ENCODE peak calls at places on chromosome 2, in nine cellular contexts. One of them, this sample, is unnamed.

GRCh38 chr2:235944591-235944990 is 223.6 kb downstream of the GBX2 start:
- DNase-seq in adipocyte: no peak
- DNase-seq in H7: no peak
- DNase-seq in nucleus accumbens: no peak
- DNase-seq in T-helper 9 cell: no peak
- DNase-seq in frontal cortex: no peak
- DNase-seq in hypothalamus: no peak
- DNase-seq in RWPE1: no peak
- DNase-seq in lower leg skin: no peak
- DNase-seq in this sample: no peak

GRCh38 chr2:48248251-48248933 is 281.6 kb upstream of the STON1 start:
- DNase-seq in adipocyte: peak
- DNase-seq in H7: peak
- DNase-seq in nucleus accumbens: no peak
- DNase-seq in T-helper 9 cell: no peak
- DNase-seq in frontal cortex: peak
- DNase-seq in hypothalamus: no peak
- DNase-seq in RWPE1: peak
- DNase-seq in lower leg skin: no peak
- DNase-seq in this sample: no peak

GRCh38 chr2:241659150-241659739 is 21.8 kb downstream of the ATG4B start:
- DNase-seq in adipocyte: peak
- DNase-seq in H7: peak
- DNase-seq in nucleus accumbens: peak
- DNase-seq in T-helper 9 cell: no peak
- DNase-seq in frontal cortex: peak
- DNase-seq in hypothalamus: peak
- DNase-seq in RWPE1: peak
- DNase-seq in lower leg skin: no peak
- DNase-seq in this sample: no peak

GRCh38 chr2:136324966-136325365 is 207.0 kb upstream of the CXCR4 start:
- DNase-seq in adipocyte: no peak
- DNase-seq in H7: no peak
- DNase-seq in nucleus accumbens: no peak
- DNase-seq in T-helper 9 cell: no peak
- DNase-seq in frontal cortex: no peak
- DNase-seq in hypothalamus: no peak
- DNase-seq in RWPE1: no peak
- DNase-seq in lower leg skin: no peak
- DNase-seq in this sample: no peak

GRCh38 chr2:234747833-234748559 is 203.8 kb upstream of the SH3BP4 start:
- DNase-seq in adipocyte: no peak
- DNase-seq in H7: no peak
- DNase-seq in nucleus accumbens: no peak
- DNase-seq in T-helper 9 cell: no peak
- DNase-seq in frontal cortex: no peak
- DNase-seq in hypothalamus: no peak
- DNase-seq in RWPE1: no peak
- DNase-seq in lower leg skin: no peak
- DNase-seq in this sample: no peak

GRCh38 chr2:26401739-26402541 is at the start of gene DRC1:
- DNase-seq in adipocyte: peak
- DNase-seq in H7: peak
- DNase-seq in nucleus accumbens: peak
- DNase-seq in T-helper 9 cell: no peak
- DNase-seq in frontal cortex: peak
- DNase-seq in hypothalamus: peak
- DNase-seq in RWPE1: peak
- DNase-seq in lower leg skin: no peak
- DNase-seq in this sample: peak

GRCh38 chr2:61456070-61456745 is 14.7 kb downstream of the USP34 start:
- DNase-seq in adipocyte: peak
- DNase-seq in H7: no peak
- DNase-seq in nucleus accumbens: no peak
- DNase-seq in T-helper 9 cell: no peak
- DNase-seq in frontal cortex: no peak
- DNase-seq in hypothalamus: no peak
- DNase-seq in RWPE1: no peak
- DNase-seq in lower leg skin: no peak
- DNase-seq in this sample: no peak

GRCh38 chr2:455913-456312 is 168.0 kb upstream of the ALKAL2 start:
- DNase-seq in adipocyte: no peak
- DNase-seq in H7: no peak
- DNase-seq in nucleus accumbens: no peak
- DNase-seq in T-helper 9 cell: no peak
- DNase-seq in frontal cortex: no peak
- DNase-seq in hypothalamus: no peak
- DNase-seq in RWPE1: no peak
- DNase-seq in lower leg skin: no peak
- DNase-seq in this sample: no peak

GRCh38 chr2:112768432-112768831 is 4.0 kb upstream of the CKAP2L start:
- DNase-seq in adipocyte: peak
- DNase-seq in H7: no peak
- DNase-seq in nucleus accumbens: no peak
- DNase-seq in T-helper 9 cell: no peak
- DNase-seq in frontal cortex: no peak
- DNase-seq in hypothalamus: no peak
- DNase-seq in RWPE1: no peak
- DNase-seq in lower leg skin: no peak
- DNase-seq in this sample: no peak

GRCh38 chr2:165902929-165903328 is 50.6 kb downstream of the TTC21B start:
- DNase-seq in adipocyte: peak
- DNase-seq in H7: no peak
- DNase-seq in nucleus accumbens: no peak
- DNase-seq in T-helper 9 cell: no peak
- DNase-seq in frontal cortex: no peak
- DNase-seq in hypothalamus: no peak
- DNase-seq in RWPE1: peak
- DNase-seq in lower leg skin: no peak
- DNase-seq in this sample: no peak

GRCh38 chr2:73063909-73064875 is 7.3 kb downstream of the SFXN5 start:
- DNase-seq in adipocyte: peak
- DNase-seq in H7: peak
- DNase-seq in nucleus accumbens: no peak
- DNase-seq in T-helper 9 cell: no peak
- DNase-seq in frontal cortex: no peak
- DNase-seq in hypothalamus: no peak
- DNase-seq in RWPE1: peak
- DNase-seq in lower leg skin: no peak
- DNase-seq in this sample: no peak

GRCh38 chr2:27705851-27706622 is 42.3 kb downstream of the SLC4A1AP start:
- DNase-seq in adipocyte: peak
- DNase-seq in H7: no peak
- DNase-seq in nucleus accumbens: no peak
- DNase-seq in T-helper 9 cell: no peak
- DNase-seq in frontal cortex: no peak
- DNase-seq in hypothalamus: no peak
- DNase-seq in RWPE1: peak
- DNase-seq in lower leg skin: peak
- DNase-seq in this sample: peak

GRCh38 chr2:215796160-215796559 is 217.2 kb downstream of the MREG start:
- DNase-seq in adipocyte: peak
- DNase-seq in H7: no peak
- DNase-seq in nucleus accumbens: no peak
- DNase-seq in T-helper 9 cell: no peak
- DNase-seq in frontal cortex: no peak
- DNase-seq in hypothalamus: no peak
- DNase-seq in RWPE1: no peak
- DNase-seq in lower leg skin: no peak
- DNase-seq in this sample: no peak

GRCh38 chr2:105496271-105496670 is 97.4 kb upstream of the FHL2 start:
- DNase-seq in adipocyte: no peak
- DNase-seq in H7: no peak
- DNase-seq in nucleus accumbens: no peak
- DNase-seq in T-helper 9 cell: no peak
- DNase-seq in frontal cortex: no peak
- DNase-seq in hypothalamus: no peak
- DNase-seq in RWPE1: no peak
- DNase-seq in lower leg skin: no peak
- DNase-seq in this sample: no peak

GRCh38 chr2:215803150-215803549 is 210.2 kb downstream of the MREG start:
- DNase-seq in adipocyte: no peak
- DNase-seq in H7: no peak
- DNase-seq in nucleus accumbens: no peak
- DNase-seq in T-helper 9 cell: no peak
- DNase-seq in frontal cortex: no peak
- DNase-seq in hypothalamus: no peak
- DNase-seq in RWPE1: no peak
- DNase-seq in lower leg skin: no peak
- DNase-seq in this sample: no peak

GRCh38 chr2:71932780-71933466 is 214.7 kb downstream of the CYP26B1 start:
- DNase-seq in adipocyte: no peak
- DNase-seq in H7: no peak
- DNase-seq in nucleus accumbens: no peak
- DNase-seq in T-helper 9 cell: no peak
- DNase-seq in frontal cortex: no peak
- DNase-seq in hypothalamus: no peak
- DNase-seq in RWPE1: no peak
- DNase-seq in lower leg skin: no peak
- DNase-seq in this sample: no peak

GRCh38 chr2:45330617-45331016 is 280.4 kb downstream of the SRBD1 start:
- DNase-seq in adipocyte: peak
- DNase-seq in H7: no peak
- DNase-seq in nucleus accumbens: no peak
- DNase-seq in T-helper 9 cell: no peak
- DNase-seq in frontal cortex: no peak
- DNase-seq in hypothalamus: no peak
- DNase-seq in RWPE1: no peak
- DNase-seq in lower leg skin: no peak
- DNase-seq in this sample: no peak

GRCh38 chr2:45331034-45331786 is 279.9 kb downstream of the SRBD1 start:
- DNase-seq in adipocyte: no peak
- DNase-seq in H7: no peak
- DNase-seq in nucleus accumbens: no peak
- DNase-seq in T-helper 9 cell: no peak
- DNase-seq in frontal cortex: no peak
- DNase-seq in hypothalamus: no peak
- DNase-seq in RWPE1: no peak
- DNase-seq in lower leg skin: no peak
- DNase-seq in this sample: no peak

GRCh38 chr2:20634430-20635095 is 16.3 kb downstream of the HS1BP3 start:
- DNase-seq in adipocyte: peak
- DNase-seq in H7: no peak
- DNase-seq in nucleus accumbens: no peak
- DNase-seq in T-helper 9 cell: no peak
- DNase-seq in frontal cortex: no peak
- DNase-seq in hypothalamus: no peak
- DNase-seq in RWPE1: peak
- DNase-seq in lower leg skin: no peak
- DNase-seq in this sample: no peak

GRCh38 chr2:9519250-9519649 is 36.4 kb downstream of the ADAM17 start:
- DNase-seq in adipocyte: no peak
- DNase-seq in H7: no peak
- DNase-seq in nucleus accumbens: no peak
- DNase-seq in T-helper 9 cell: no peak
- DNase-seq in frontal cortex: no peak
- DNase-seq in hypothalamus: no peak
- DNase-seq in RWPE1: no peak
- DNase-seq in lower leg skin: no peak
- DNase-seq in this sample: no peak

GRCh38 chr2:63048367-63049171 is 2.1 kb upstream of the OTX1 start:
- DNase-seq in adipocyte: no peak
- DNase-seq in H7: peak
- DNase-seq in nucleus accumbens: no peak
- DNase-seq in T-helper 9 cell: no peak
- DNase-seq in frontal cortex: no peak
- DNase-seq in hypothalamus: no peak
- DNase-seq in RWPE1: no peak
- DNase-seq in lower leg skin: no peak
- DNase-seq in this sample: no peak

GRCh38 chr2:203360833-203361430 is 32.7 kb downstream of the ABI2 start:
- DNase-seq in adipocyte: no peak
- DNase-seq in H7: no peak
- DNase-seq in nucleus accumbens: no peak
- DNase-seq in T-helper 9 cell: no peak
- DNase-seq in frontal cortex: no peak
- DNase-seq in hypothalamus: no peak
- DNase-seq in RWPE1: no peak
- DNase-seq in lower leg skin: no peak
- DNase-seq in this sample: no peak

GRCh38 chr2:64067326-64067725 is 48.1 kb upstream of the VPS54 start:
- DNase-seq in adipocyte: no peak
- DNase-seq in H7: no peak
- DNase-seq in nucleus accumbens: no peak
- DNase-seq in T-helper 9 cell: no peak
- DNase-seq in frontal cortex: no peak
- DNase-seq in hypothalamus: no peak
- DNase-seq in RWPE1: no peak
- DNase-seq in lower leg skin: no peak
- DNase-seq in this sample: no peak